ENCODE peak calls at places on chromosomes 16 and 17, in eight cellular contexts. One of them, this sample, is unnamed. For H3K79me2, the result is how much of the 10 kb centered on the place peaks cover.

GRCh38 chr17:68794636-68795503 is 160.3 kb downstream of the ABCA8 start:
- DNase-seq in OCI-LY7: peak
- DNase-seq in neural progenitor cell: no peak
- DNase-seq in mammary epithelial cell: no peak
- DNase-seq in HCT116: no peak
- DNase-seq in mesendoderm: peak
- DNase-seq in GM23248: peak
- DNase-seq in endothelial cell of umbilical vein: peak
- DNase-seq in this sample: peak

GRCh38 chr17:59330314-59330942 is 1.0 kb upstream of the YPEL2 start:
- DNase-seq in endothelial cell of umbilical vein: peak
- DNase-seq in neural progenitor cell: peak
- DNase-seq in HCT116: no peak
- DNase-seq in mesendoderm: peak
- DNase-seq in mammary epithelial cell: no peak
- DNase-seq in OCI-LY7: no peak
- DNase-seq in GM23248: peak
- DNase-seq in this sample: no peak

GRCh38 chr17:1590031-1590746 is 27.6 kb upstream of the PITPNA start:
- DNase-seq in endothelial cell of umbilical vein: peak
- DNase-seq in GM23248: peak
- DNase-seq in neural progenitor cell: no peak
- DNase-seq in HCT116: peak
- DNase-seq in mesendoderm: peak
- DNase-seq in mammary epithelial cell: peak
- DNase-seq in OCI-LY7: no peak
- DNase-seq in this sample: peak

GRCh38 chr16:23145608-23146007 is 3.6 kb downstream of the USP31 start:
- DNase-seq in GM23248: peak
- DNase-seq in mesendoderm: peak
- DNase-seq in HCT116: no peak
- DNase-seq in OCI-LY7: no peak
- DNase-seq in mammary epithelial cell: peak
- DNase-seq in endothelial cell of umbilical vein: peak
- DNase-seq in neural progenitor cell: no peak
- DNase-seq in this sample: peak

GRCh38 chr16:58280846-58281301 is 14.0 kb downstream of the PRSS54 start:
- DNase-seq in neural progenitor cell: no peak
- DNase-seq in mesendoderm: peak
- DNase-seq in GM23248: peak
- DNase-seq in HCT116: no peak
- DNase-seq in endothelial cell of umbilical vein: no peak
- DNase-seq in OCI-LY7: no peak
- DNase-seq in mammary epithelial cell: peak
- DNase-seq in this sample: no peak

GRCh38 chr17:13030459-13031305 is 12.9 kb upstream of the ELAC2 start:
- DNase-seq in mammary epithelial cell: peak
- DNase-seq in neural progenitor cell: peak
- DNase-seq in GM23248: peak
- DNase-seq in OCI-LY7: peak
- DNase-seq in HCT116: no peak
- DNase-seq in endothelial cell of umbilical vein: peak
- DNase-seq in mesendoderm: peak
- DNase-seq in this sample: peak

GRCh38 chr16:55645986-55646385 is 9.8 kb upstream of the SLC6A2 start:
- DNase-seq in OCI-LY7: no peak
- DNase-seq in GM23248: no peak
- DNase-seq in neural progenitor cell: no peak
- DNase-seq in HCT116: no peak
- DNase-seq in mesendoderm: peak
- DNase-seq in mammary epithelial cell: no peak
- DNase-seq in endothelial cell of umbilical vein: no peak
- DNase-seq in this sample: no peak

GRCh38 chr17:49361902-49362722 is at the start of gene ZNF652:
- DNase-seq in mesendoderm: peak
- DNase-seq in OCI-LY7: peak
- DNase-seq in mammary epithelial cell: peak
- DNase-seq in GM23248: peak
- DNase-seq in endothelial cell of umbilical vein: peak
- DNase-seq in HCT116: peak
- DNase-seq in neural progenitor cell: peak
- DNase-seq in this sample: peak

GRCh38 chr17:82242977-82243647 is 14.3 kb downstream of the SLC16A3 start:
- DNase-seq in mesendoderm: no peak
- DNase-seq in HCT116: no peak
- DNase-seq in GM23248: peak
- DNase-seq in neural progenitor cell: no peak
- DNase-seq in endothelial cell of umbilical vein: no peak
- DNase-seq in OCI-LY7: no peak
- DNase-seq in mammary epithelial cell: peak
- DNase-seq in this sample: peak

GRCh38 chr16:88983771-88984687 is 7.0 kb upstream of the CBFA2T3 start:
- DNase-seq in endothelial cell of umbilical vein: no peak
- DNase-seq in neural progenitor cell: no peak
- DNase-seq in mesendoderm: no peak
- DNase-seq in mammary epithelial cell: no peak
- DNase-seq in HCT116: no peak
- DNase-seq in GM23248: no peak
- DNase-seq in OCI-LY7: peak
- DNase-seq in this sample: no peak
- H3K4me2 ChIP-seq in endothelial cell of umbilical vein: no peak
- H3K4me2 ChIP-seq in neural progenitor cell: no peak
- H3K4me2 ChIP-seq in mesendoderm: no peak
- H3K4me2 ChIP-seq in mammary epithelial cell: no peak
- H3K4me2 ChIP-seq in HCT116: no peak
- H3K4me2 ChIP-seq in GM23248: no peak
- H3K4me2 ChIP-seq in OCI-LY7: peak
- H3K4me2 ChIP-seq in this sample: no peak

DNA sequence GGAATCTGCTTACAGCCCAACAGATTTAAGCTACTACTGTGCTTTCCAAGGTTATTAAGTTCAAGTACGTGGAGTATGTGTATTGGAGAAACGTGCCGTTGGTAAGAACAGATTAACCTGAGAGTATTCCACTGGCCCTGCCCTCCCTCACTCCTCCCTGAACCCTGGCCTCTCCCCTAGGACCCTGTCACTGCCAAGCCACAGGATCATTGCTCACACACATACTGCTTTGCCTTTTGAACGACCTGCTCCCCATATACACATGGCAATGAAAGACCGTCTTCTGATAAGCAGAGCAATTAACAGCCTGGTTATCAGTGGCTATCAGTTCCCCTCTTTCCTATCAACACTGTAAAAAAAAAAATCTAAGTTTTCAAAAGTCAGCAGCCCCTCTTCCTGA is 458.9 kb upstream of the DYNLRB2 start:
- DNase-seq in OCI-LY7: no peak
- DNase-seq in GM23248: no peak
- DNase-seq in endothelial cell of umbilical vein: no peak
- DNase-seq in mammary epithelial cell: no peak
- DNase-seq in neural progenitor cell: no peak
- DNase-seq in HCT116: no peak
- DNase-seq in mesendoderm: peak
- DNase-seq in this sample: no peak
- H3K27ac ChIP-seq in OCI-LY7: no peak
- H3K27ac ChIP-seq in GM23248: no peak
- H3K27ac ChIP-seq in endothelial cell of umbilical vein: no peak
- H3K27ac ChIP-seq in mammary epithelial cell: no peak
- H3K27ac ChIP-seq in neural progenitor cell: no peak
- H3K27ac ChIP-seq in HCT116: no peak
- H3K27ac ChIP-seq in mesendoderm: no peak
- H3K27ac ChIP-seq in this sample: no peak

GRCh38 chr17:35086164-35086563 is 22.7 kb upstream of the RFFL start:
- DNase-seq in HCT116: no peak
- DNase-seq in OCI-LY7: no peak
- DNase-seq in mesendoderm: no peak
- DNase-seq in GM23248: no peak
- DNase-seq in endothelial cell of umbilical vein: no peak
- DNase-seq in mammary epithelial cell: no peak
- DNase-seq in neural progenitor cell: no peak
- DNase-seq in this sample: no peak
- H3K79me2 ChIP-seq in HCT116: half or more
- H3K79me2 ChIP-seq in OCI-LY7: under half
- H3K79me2 ChIP-seq in mesendoderm: under half
- H3K79me2 ChIP-seq in GM23248: under half
- H3K79me2 ChIP-seq in endothelial cell of umbilical vein: under half
- H3K79me2 ChIP-seq in mammary epithelial cell: half or more
- H3K79me2 ChIP-seq in neural progenitor cell: under half
- H3K79me2 ChIP-seq in this sample: half or more

GRCh38 chr16:69848635-69849545 is 86.8 kb downstream of the WWP2 start:
- DNase-seq in HCT116: no peak
- DNase-seq in OCI-LY7: no peak
- DNase-seq in mesendoderm: no peak
- DNase-seq in mammary epithelial cell: peak
- DNase-seq in neural progenitor cell: no peak
- DNase-seq in endothelial cell of umbilical vein: peak
- DNase-seq in GM23248: peak
- DNase-seq in this sample: peak
- H3K4me2 ChIP-seq in HCT116: no peak
- H3K4me2 ChIP-seq in OCI-LY7: no peak
- H3K4me2 ChIP-seq in mesendoderm: no peak
- H3K4me2 ChIP-seq in mammary epithelial cell: no peak
- H3K4me2 ChIP-seq in neural progenitor cell: no peak
- H3K4me2 ChIP-seq in endothelial cell of umbilical vein: peak
- H3K4me2 ChIP-seq in GM23248: peak
- H3K4me2 ChIP-seq in this sample: peak

GRCh38 chr16:75064403-75065148 is 52.0 kb downstream of the LDHD start:
- DNase-seq in OCI-LY7: no peak
- DNase-seq in neural progenitor cell: no peak
- DNase-seq in mesendoderm: no peak
- DNase-seq in HCT116: no peak
- DNase-seq in endothelial cell of umbilical vein: no peak
- DNase-seq in GM23248: no peak
- DNase-seq in mammary epithelial cell: no peak
- DNase-seq in this sample: peak
- H3K27ac ChIP-seq in OCI-LY7: no peak
- H3K27ac ChIP-seq in neural progenitor cell: no peak
- H3K27ac ChIP-seq in mesendoderm: no peak
- H3K27ac ChIP-seq in HCT116: no peak
- H3K27ac ChIP-seq in endothelial cell of umbilical vein: no peak
- H3K27ac ChIP-seq in GM23248: no peak
- H3K27ac ChIP-seq in mammary epithelial cell: no peak
- H3K27ac ChIP-seq in this sample: no peak

This sample was measured in fibroblast of lung.